ENCODE peak calls at places on chromosomes 6 and 20, in six cellular contexts. L, M, W, N, H and I are unnamed samples.

GRCh38 chr6:28206527-28207243 is 18.4 kb upstream of the ZSCAN9 start:
- DNase-seq in L (no peak), M (no peak), W (no peak), N (no peak), H (no peak), I (no peak)

GRCh38 chr6:90285611-90286381 is 10.8 kb downstream of the BACH2 start:
- DNase-seq in L (no peak), M (peak), W (peak), N (peak), H (peak), I (peak)

GRCh38 chr6:87308970-87309369 is 13.4 kb upstream of the SMIM8 start:
- DNase-seq in L (no peak), M (no peak), W (no peak), N (no peak), H (no peak), I (no peak)

GRCh38 chr20:6075428-6076219 is 21.8 kb upstream of the LRRN4 start:
- DNase-seq in L (no peak), M (no peak), W (peak), N (no peak), H (no peak), I (no peak)

GRCh38 chr20:53195882-53196610 is 223.9 kb downstream of the TSHZ2 start:
- DNase-seq in L (no peak), M (no peak), W (peak), N (no peak), H (no peak), I (no peak)

GRCh38 chr6:33989016-33989854 is 156.7 kb downstream of the GRM4 start:
- DNase-seq in L (no peak), M (no peak), W (no peak), N (no peak), H (no peak), I (no peak)

GRCh38 chr6:112251170-112251945 is 3.0 kb downstream of the LAMA4 start:
- DNase-seq in L (no peak), M (peak), W (peak), N (no peak), H (peak), I (no peak)

GRCh38 chr6:42443312-42444075 is 8.2 kb downstream of the TRERF1 start:
- DNase-seq in L (no peak), M (no peak), W (no peak), N (no peak), H (no peak), I (no peak)

GRCh38 chr20:15842872-15843271 is 730.4 kb downstream of the KIF16B start:
- DNase-seq in L (no peak), M (no peak), W (no peak), N (no peak), H (no peak), I (no peak)

GRCh38 chr6:22157233-22157632 is 139.6 kb downstream of the PRL start:
- DNase-seq in L (no peak), M (no peak), W (no peak), N (no peak), H (no peak), I (no peak)

GRCh38 chr6:7770601-7771000 is 44.7 kb downstream of the BMP6 start:
- DNase-seq in L (no peak), M (no peak), W (no peak), N (no peak), H (no peak), I (no peak)

GRCh38 chr6:16805190-16805860 is 44.1 kb upstream of the ATXN1 start:
- DNase-seq in L (no peak), M (no peak), W (peak), N (no peak), H (no peak), I (no peak)

GRCh38 chr6:170292778-170293164 is 1.9 kb upstream of the DLL1 start:
- DNase-seq in L (no peak), M (no peak), W (no peak), N (no peak), H (peak), I (no peak)

GRCh38 chr6:151805286-151805840 is 2.1 kb upstream of the ESR1 start:
- DNase-seq in L (no peak), M (no peak), W (no peak), N (no peak), H (no peak), I (no peak)

GRCh38 chr6:14738933-14739332 is 506.9 kb upstream of the JARID2 start:
- DNase-seq in L (no peak), M (no peak), W (no peak), N (no peak), H (no peak), I (no peak)

GRCh38 chr6:139888691-139889122 is 514.3 kb upstream of the CITED2 start:
- DNase-seq in L (no peak), M (no peak), W (peak), N (no peak), H (no peak), I (no peak)

GRCh38 chr20:62418709-62419487 is 8.4 kb downstream of the RBBP8NL start:
- DNase-seq in L (no peak), M (no peak), W (no peak), N (no peak), H (no peak), I (no peak)

GRCh38 chr6:90548001-90548400 is 38.9 kb downstream of the MAP3K7 start:
- DNase-seq in L (no peak), M (no peak), W (no peak), N (no peak), H (no peak), I (no peak)

GRCh38 chr6:91669904-91670295 is 1083.0 kb upstream of the MAP3K7 start:
- DNase-seq in L (no peak), M (no peak), W (peak), N (no peak), H (no peak), I (no peak)

GRCh38 chr20:62602550-62602949 is 39.8 kb upstream of the SLCO4A1 start:
- DNase-seq in L (peak), M (no peak), W (no peak), N (no peak), H (no peak), I (no peak)

GRCh38 chr6:112936476-112936875 is 589.3 kb downstream of the RFPL4B start:
- DNase-seq in L (no peak), M (no peak), W (peak), N (no peak), H (no peak), I (no peak)

GRCh38 chr6:4369616-4370015 is 234.2 kb upstream of the ECI2 start:
- DNase-seq in L (no peak), M (no peak), W (peak), N (no peak), H (no peak), I (no peak)

GRCh38 chr20:25083773-25084615 is 2.1 kb upstream of the VSX1 start:
- DNase-seq in L (peak), M (no peak), W (no peak), N (no peak), H (no peak), I (no peak)

GRCh38 chr6:130872250-130873095 is 45.3 kb downstream of the SMLR1 start:
- DNase-seq in L (peak), M (no peak), W (peak), N (peak), H (peak), I (peak)

GRCh38 chr6:145733770-145734169 is 1.6 kb downstream of the EPM2A start:
- DNase-seq in L (no peak), M (no peak), W (no peak), N (no peak), H (no peak), I (no peak)

GRCh38 chr6:87832025-87832825 is 130.2 kb upstream of the AKIRIN2 start:
- DNase-seq in L (no peak), M (no peak), W (peak), N (no peak), H (no peak), I (no peak)

GRCh38 chr20:23362392-23363256 is 642 bp downstream of the GZF1 start:
- DNase-seq in L (peak), M (no peak), W (peak), N (peak), H (peak), I (peak)

GRCh38 chr20:36144336-36144735 is 10.2 kb upstream of the EPB41L1 start:
- DNase-seq in L (no peak), M (no peak), W (no peak), N (no peak), H (no peak), I (no peak)

GRCh38 chr6:111825439-111825838 is 47.8 kb downstream of the FYN start:
- DNase-seq in L (no peak), M (no peak), W (no peak), N (no peak), H (no peak), I (no peak)

GRCh38 chr20:2519115-2519815 is 10.6 kb upstream of the ZNF343 start:
- DNase-seq in L (no peak), M (no peak), W (no peak), N (no peak), H (no peak), I (no peak)

GRCh38 chr6:135087403-135087802 is 32.8 kb upstream of the HBS1L start:
- DNase-seq in L (peak), M (no peak), W (no peak), N (peak), H (no peak), I (no peak)

GRCh38 chr6:111012143-111012452 is 30.3 kb downstream of the RPF2 start:
- DNase-seq in L (no peak), M (no peak), W (no peak), N (no peak), H (no peak), I (no peak)

GRCh38 chr6:1619666-1620503 is 10.2 kb downstream of the FOXC1 start:
- DNase-seq in L (no peak), M (no peak), W (no peak), N (peak), H (peak), I (no peak)

GRCh38 chr20:944148-944547 is 28.0 kb upstream of the ANGPT4 start:
- DNase-seq in L (no peak), M (no peak), W (no peak), N (no peak), H (no peak), I (no peak)

GRCh38 chr6:25472314-25472713 is 179.7 kb upstream of the SCGN start:
- DNase-seq in L (no peak), M (no peak), W (no peak), N (peak), H (no peak), I (no peak)

GRCh38 chr6:84428300-84428907 is 201.0 kb upstream of the CEP162 start:
- DNase-seq in L (peak), M (no peak), W (peak), N (peak), H (no peak), I (no peak)

GRCh38 chr20:37455659-37456058 is 65.4 kb upstream of the NNAT start:
- DNase-seq in L (no peak), M (no peak), W (no peak), N (no peak), H (no peak), I (no peak)

DNA sequence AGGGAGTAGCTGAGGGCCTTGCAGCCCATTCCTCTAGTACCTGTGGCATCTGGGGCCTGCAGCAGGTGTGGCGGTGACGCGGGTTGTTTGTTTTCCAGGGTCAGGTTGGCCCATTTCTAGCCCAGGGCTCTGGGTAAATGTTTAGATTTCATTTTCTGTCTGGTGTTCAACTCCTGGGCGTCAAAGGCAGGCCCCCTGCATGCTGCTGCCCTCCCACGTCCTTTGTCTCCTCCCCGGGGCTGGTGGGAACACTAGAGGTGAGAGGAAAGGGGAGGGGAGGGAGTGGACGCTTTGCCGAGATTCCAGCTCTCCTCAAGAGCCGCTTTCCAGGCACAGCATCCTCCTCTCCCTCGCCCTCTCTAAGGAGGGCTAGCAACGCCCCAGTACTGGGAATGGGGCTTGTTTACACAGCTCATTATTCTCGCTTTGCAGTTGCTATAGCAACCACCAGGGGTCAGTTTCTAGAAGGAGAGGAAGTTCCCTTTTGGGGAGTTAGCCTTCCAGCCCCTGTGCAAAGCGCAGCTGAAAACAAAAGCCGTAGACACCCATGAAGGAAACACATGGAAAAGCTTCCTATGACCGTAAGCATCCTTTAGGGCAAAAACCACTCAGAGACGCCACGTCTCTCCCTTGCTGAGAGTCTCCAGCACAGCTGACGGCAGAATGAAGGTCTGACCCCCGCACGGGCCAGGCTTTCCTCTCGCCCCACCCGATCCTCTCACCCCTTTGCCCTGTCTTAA is 170.6 kb downstream of the LY86 start:
- DNase-seq in L (peak), M (no peak), W (peak), N (peak), H (peak), I (no peak)
- TF ChIP-seq CTCF in L (peak), M (peak), W (peak), N (peak), H (peak), I (peak)

GRCh38 chr6:53417141-53417540 is 68.4 kb upstream of the ELOVL5 start:
- DNase-seq in L (no peak), M (no peak), W (no peak), N (no peak), H (no peak), I (no peak)
- TF ChIP-seq CTCF in L (no peak), M (no peak), W (no peak), N (peak), H (no peak), I (no peak)

GRCh38 chr6:105319331-105319730 is 83.6 kb downstream of the PREP start:
- DNase-seq in L (no peak), M (no peak), W (no peak), N (no peak), H (no peak), I (no peak)

GRCh38 chr6:105318660-105319059 is 84.2 kb downstream of the PREP start:
- DNase-seq in L (no peak), M (no peak), W (peak), N (no peak), H (no peak), I (no peak)

GRCh38 chr6:105321207-105321606 is 81.7 kb downstream of the PREP start:
- DNase-seq in L (no peak), M (no peak), W (no peak), N (no peak), H (no peak), I (no peak)

GRCh38 chr6:105320766-105321165 is 82.1 kb downstream of the PREP start:
- DNase-seq in L (no peak), M (no peak), W (no peak), N (no peak), H (no peak), I (no peak)

DNA sequence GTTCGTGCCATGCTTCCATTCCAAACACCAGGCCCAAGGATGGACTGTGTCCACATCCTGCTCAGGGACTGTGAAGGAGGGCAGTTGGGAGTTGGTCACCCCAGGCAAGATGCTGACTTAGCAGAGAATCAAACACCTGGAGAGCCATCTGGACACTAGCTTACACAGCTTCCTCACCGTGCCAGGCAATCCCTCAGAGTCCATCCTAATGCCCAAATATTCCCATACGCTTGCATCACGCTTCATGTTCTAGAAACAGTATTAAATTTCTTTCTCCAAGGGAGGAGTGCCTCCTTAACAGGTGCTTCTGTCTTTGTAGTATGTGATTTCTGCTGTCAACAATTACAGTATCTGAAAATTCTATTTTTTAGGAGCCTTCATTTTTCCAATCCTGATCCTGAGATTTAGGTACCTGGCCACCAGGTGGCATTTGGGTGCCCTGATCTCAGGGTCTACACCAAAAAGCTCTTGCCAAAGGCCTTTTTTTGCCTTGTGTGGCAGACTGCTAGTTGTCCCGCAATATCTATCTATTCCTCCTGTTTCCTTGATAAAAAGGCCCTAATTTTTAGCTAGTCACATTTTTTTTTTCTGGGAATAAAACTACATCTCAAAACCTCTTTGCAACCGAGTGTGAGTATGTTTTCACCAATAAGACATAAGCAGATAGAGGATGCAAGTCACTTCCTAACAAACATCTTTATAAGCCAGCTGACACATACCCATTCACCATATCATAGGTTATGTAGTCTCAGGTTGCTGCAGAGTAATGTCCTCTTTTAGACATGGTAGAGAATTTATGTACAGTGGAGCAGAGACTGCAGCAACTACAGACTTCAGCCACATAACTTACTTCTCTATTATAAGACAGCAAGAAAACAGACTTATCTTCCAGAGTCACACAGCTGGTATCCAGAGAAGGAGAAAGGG is 85.0 kb downstream of the PREP start:
- DNase-seq in L (no peak), M (peak), W (no peak), N (peak), H (no peak), I (no peak)
- TF ChIP-seq CTCF in L (peak), M (peak), W (peak), N (peak), H (no peak), I (peak)

GRCh38 chr6:157219201-157220200 is 103.8 kb downstream of the TMEM242 start:
- DNase-seq in L (no peak), M (peak), W (peak), N (no peak), H (no peak), I (no peak)
- TF ChIP-seq CTCF in L (no peak), M (no peak), W (no peak), N (no peak), H (no peak), I (no peak)

GRCh38 chr6:108751851-108752732 is 96.1 kb upstream of the ARMC2 start:
- DNase-seq in L (no peak), M (no peak), W (no peak), N (no peak), H (no peak), I (no peak)
- TF ChIP-seq CTCF in L (no peak), M (no peak), W (no peak), N (no peak), H (no peak), I (no peak)

GRCh38 chr6:120826253-120826652 is 508.0 kb downstream of the TBC1D32 start:
- DNase-seq in L (peak), M (peak), W (no peak), N (peak), H (no peak), I (no peak)
- TF ChIP-seq CTCF in L (peak), M (peak), W (peak), N (peak), H (no peak), I (no peak)

DNA sequence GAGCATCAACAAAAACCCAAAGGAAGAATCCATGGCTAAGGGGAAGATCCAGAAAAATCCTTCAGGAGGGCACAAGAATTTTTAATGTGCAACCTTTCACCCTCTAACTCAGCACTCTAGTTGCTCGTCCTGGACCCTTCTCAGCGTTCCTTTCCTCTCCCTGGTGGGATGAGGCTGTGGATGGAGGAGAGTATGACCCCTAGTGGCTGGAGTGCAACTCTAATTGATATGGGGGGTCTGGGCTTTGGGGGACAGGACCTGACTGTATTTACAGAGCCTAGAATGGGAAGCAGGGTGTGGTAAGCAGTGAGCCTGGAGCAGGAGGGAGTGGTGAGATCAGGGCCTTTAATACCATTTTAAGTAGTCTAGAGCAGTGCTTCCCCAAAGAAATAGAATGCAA is 83.9 kb upstream of the CEP85L start:
- DNase-seq in L (peak), M (no peak), W (no peak), N (peak), H (no peak), I (no peak)
- TF ChIP-seq CTCF in L (peak), M (no peak), W (peak), N (peak), H (no peak), I (peak)

DNA sequence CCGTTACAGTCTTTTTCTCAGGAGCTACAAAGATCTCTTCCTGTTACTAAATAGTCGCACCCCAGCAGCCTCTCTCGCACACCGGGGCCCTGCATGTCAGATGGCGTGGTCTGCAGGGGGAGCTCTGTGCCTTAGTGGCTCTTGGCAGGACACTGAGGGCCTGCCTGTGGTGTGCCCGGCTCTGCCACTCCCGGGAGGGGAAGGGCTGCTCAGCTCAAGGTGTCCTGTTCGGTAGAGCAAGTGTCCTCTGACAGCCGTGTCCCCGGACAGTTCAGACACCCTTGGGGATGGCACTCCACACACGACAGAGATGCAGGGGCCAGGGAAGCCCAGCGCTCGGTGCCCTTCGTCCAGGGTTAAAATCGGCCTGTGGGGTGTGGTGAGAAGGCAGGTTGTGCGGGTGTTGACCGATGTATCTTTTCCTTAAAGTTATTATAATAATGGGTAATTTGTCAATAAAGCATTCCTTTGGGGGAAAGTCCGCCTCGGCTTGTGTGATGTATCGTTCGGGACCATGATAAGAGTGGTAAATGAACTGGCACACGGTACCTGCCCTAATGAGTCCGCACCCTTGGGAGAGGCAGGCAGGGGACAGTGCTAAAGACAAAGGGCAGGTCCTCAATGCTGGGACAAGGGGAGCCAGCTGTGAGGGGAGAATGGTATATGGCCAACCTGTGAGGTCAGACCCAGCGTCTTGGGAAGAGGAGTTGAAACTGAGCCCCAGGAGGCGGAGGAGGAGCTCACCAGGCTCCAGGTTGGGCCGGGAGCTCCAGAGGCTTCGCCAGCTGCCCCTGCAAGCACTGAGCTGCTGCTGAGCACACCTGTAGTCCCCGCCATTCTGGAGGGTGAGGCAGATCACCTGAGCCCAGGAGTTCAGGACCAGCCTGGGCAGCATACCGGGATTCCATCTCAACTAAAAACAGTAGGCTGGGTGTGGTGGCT is 3.6 kb upstream of the DNAJC5 start:
- DNase-seq in L (no peak), M (no peak), W (no peak), N (no peak), H (no peak), I (no peak)
- TF ChIP-seq CTCF in L (peak), M (no peak), W (no peak), N (no peak), H (no peak), I (no peak)

GRCh38 chr20:32019156-32019510 is 8.9 kb downstream of the CCM2L start:
- DNase-seq in L (no peak), M (no peak), W (no peak), N (peak), H (no peak), I (no peak)
- TF ChIP-seq CTCF in L (no peak), M (no peak), W (no peak), N (no peak), H (no peak), I (no peak)